ENCODE peak calls at places on chromosomes 6 and 20, in ten cellular contexts. Q is stimulated activated CD8-positive, alpha-beta memory T cell treated with anti-CD3 and anti-CD28 coated beads, Interleukin-4, amount 100 ng/mL, for 48 hours; H is M059J; I is stimulated activated CD4-positive, alpha-beta T cell treated with anti-CD3 and anti-CD28 coated beads, Interleukin-1b, Interleukin-23, amount 100 ng/mL, for 24 hours; X is KG1; N is coronary artery; J is activated T-helper 1 cell treated with anti-CD3 and anti-CD28 coated beads, Interleukin-2, amount 50 U/mL, for 16 hours; V is fibroblast of lung; Z is thoracic aorta; G is AG09309. Y is an unnamed sample.
A peak's percentile ranks its signal among the peaks of the same experiment; 100 is the strongest.

GRCh38 chr20:63138855-63139341 is 77.0 kb downstream of the YTHDF1 start:
- DNase-seq in V (peak; percentile 76), Q (no peak), H (peak; percentile 96), Z (no peak), X (no peak), I (no peak), J (no peak), G (no peak), N (no peak), Y (no peak)

GRCh38 chr20:36845288-36845969 is 30.5 kb upstream of the TLDC2 start:
- DNase-seq in V (no peak), I (no peak), Q (no peak), X (no peak), Z (no peak), H (no peak), G (no peak), J (no peak), N (no peak), Y (no peak)

GRCh38 chr6:47525330-47526057 is 47.9 kb downstream of the CD2AP start:
- DNase-seq in I (no peak), G (no peak), V (no peak), Z (no peak), X (no peak), J (no peak), H (no peak), N (no peak), Q (no peak), Y (no peak)

GRCh38 chr20:49573900-49574416 is 6.0 kb upstream of the PTGIS start:
- DNase-seq in H (peak; percentile 60), J (no peak), X (no peak), N (peak; percentile 74), Q (peak; percentile 21), Z (no peak), G (peak; percentile 59), I (no peak), V (peak; percentile 90), Y (no peak)

GRCh38 chr6:31968791-31969711 is 2.9 kb downstream of the DXO start:
- DNase-seq in V (no peak), J (no peak), Z (no peak), H (no peak), G (no peak), X (no peak), I (no peak), Q (no peak), N (no peak), Y (no peak)

GRCh38 chr6:153059311-153059710 is 56.8 kb upstream of the MTRF1L start:
- DNase-seq in X (no peak), G (no peak), V (no peak), J (no peak), Q (no peak), I (no peak), Z (no peak), H (peak; percentile 22), N (no peak), Y (no peak)

GRCh38 chr6:43628392-43629103 is 516 bp downstream of the GTPBP2 start:
- DNase-seq in H (peak; percentile 77), J (peak; percentile 29), X (no peak), N (peak; percentile 81), Z (no peak), V (peak; percentile 34), G (no peak), I (no peak), Q (peak; percentile 73), Y (peak; percentile 78)

GRCh38 chr20:9617062-9617461 is 102.7 kb downstream of the LAMP5 start:
- DNase-seq in V (peak; percentile 58), H (peak; percentile 67), J (peak; percentile 11), X (peak; percentile 56), Z (no peak), G (peak; percentile 29), I (peak; percentile 7), Q (peak; percentile 65), N (no peak), Y (peak; percentile 67)

GRCh38 chr20:62949887-62950286 is 2.6 kb upstream of the SLC17A9 start:
- DNase-seq in J (no peak), Q (no peak), Z (no peak), G (no peak), N (no peak), I (no peak), X (no peak), V (no peak), H (no peak), Y (no peak)

GRCh38 chr6:134873500-134874388 is 76.2 kb downstream of the ALDH8A1 start:
- DNase-seq in I (no peak), G (no peak), X (no peak), V (no peak), Z (no peak), N (no peak), Q (peak; percentile 25), J (no peak), H (no peak), Y (no peak)

GRCh38 chr6:33288141-33288941 is 698 bp downstream of the WDR46 start:
- DNase-seq in Z (no peak), N (no peak), V (no peak), H (no peak), Q (no peak), G (no peak), X (no peak), I (no peak), J (no peak), Y (no peak)